ENCODE peak calls at places on chromosomes 1 and 21, in seven cellular contexts. B is GM12878, Z is HepG2, G is GM12892, H is SK-N-SH, F is H1, D is K562. V is an unnamed sample.

GRCh38 chr1:112998592-112999235 is 42.7 kb upstream of the SLC16A1 start:
- DNase-seq in B (no peak), Z (peak), G (no peak), H (peak), F (no peak), D (peak), V (no peak)

GRCh38 chr1:58791106-58791505 is 7.3 kb upstream of the JUN start:
- DNase-seq in B (no peak), Z (no peak), G (no peak), H (no peak), F (no peak), D (no peak), V (no peak)

GRCh38 chr1:151047591-151047924 is at the start of gene C1orf56:
- DNase-seq in B (no peak), Z (peak), G (peak), H (peak), F (no peak), D (peak), V (peak)

GRCh38 chr1:156319664-156320063 is 18.4 kb downstream of the CCT3 start:
- DNase-seq in B (no peak), Z (peak), G (no peak), H (peak), F (no peak), D (no peak), V (no peak)

GRCh38 chr21:27649746-27650145 is 682.9 kb upstream of the ADAMTS5 start:
- DNase-seq in B (no peak), Z (no peak), G (no peak), H (no peak), F (no peak), D (no peak), V (no peak)

GRCh38 chr1:153260980-153261792 is 1.7 kb downstream of the LORICRIN start:
- DNase-seq in B (no peak), Z (no peak), G (peak), H (peak), F (no peak), D (no peak), V (no peak)

GRCh38 chr1:13771745-13772144 is 71.8 kb downstream of the PRDM2 start:
- DNase-seq in B (no peak), Z (no peak), G (no peak), H (no peak), F (no peak), D (no peak), V (no peak)

GRCh38 chr21:33655591-33656221 is 13.4 kb downstream of the ITSN1 start:
- DNase-seq in B (no peak), Z (no peak), G (no peak), H (no peak), F (no peak), D (peak), V (no peak)

GRCh38 chr1:89855413-89856123 is 34.7 kb downstream of the LRRC8D start:
- DNase-seq in B (peak), Z (no peak), G (no peak), H (no peak), F (no peak), D (no peak), V (no peak)

GRCh38 chr1:10232213-10232612 is 21.8 kb downstream of the KIF1B start:
- DNase-seq in B (no peak), Z (no peak), G (no peak), H (no peak), F (no peak), D (no peak), V (no peak)

GRCh38 chr21:37074546-37074945 is 1.5 kb downstream of the TTC3 start:
- DNase-seq in B (no peak), Z (no peak), G (no peak), H (no peak), F (no peak), D (no peak), V (no peak)

GRCh38 chr21:20971296-20971921 is 26.8 kb upstream of the NCAM2 start:
- DNase-seq in B (no peak), Z (peak), G (no peak), H (peak), F (peak), D (peak), V (peak)

GRCh38 chr1:32927441-32927840 is 26.3 kb upstream of the TMEM54 start:
- DNase-seq in B (no peak), Z (no peak), G (no peak), H (no peak), F (no peak), D (no peak), V (no peak)
- TF ChIP-seq POLR2AphosphoS5 in B (no peak), Z (no peak), G (no peak), H (no peak), F (no peak), D (no peak), V (no peak)

DNA sequence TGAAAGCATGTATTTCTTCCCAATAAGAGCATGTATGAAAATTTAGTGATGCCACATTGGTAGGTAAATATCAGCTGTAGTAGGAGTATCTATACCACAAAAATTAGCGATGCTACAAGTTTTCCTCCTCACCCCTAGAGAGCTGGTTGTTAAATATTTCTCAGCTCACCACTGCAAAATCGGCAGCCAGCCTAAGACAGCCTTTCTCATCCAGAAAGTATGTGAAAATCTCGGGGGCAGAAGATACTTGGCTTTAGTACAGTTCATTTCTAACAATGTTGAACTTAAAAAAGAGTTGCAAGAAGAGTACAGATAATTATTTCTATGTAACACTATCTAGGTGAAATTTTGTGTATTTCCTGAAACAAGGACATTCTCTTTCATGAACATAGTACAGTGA is 235.3 kb downstream of the TPR start:
- DNase-seq in B (no peak), Z (no peak), G (no peak), H (no peak), F (no peak), D (no peak), V (no peak)
- TF ChIP-seq TAF1 in B (no peak), Z (no peak), G (no peak), H (no peak), F (no peak), D (no peak), V (no peak)

GRCh38 chr1:86699186-86699585 is 5.2 kb upstream of the SH3GLB1 start:
- DNase-seq in B (no peak), Z (no peak), G (no peak), H (no peak), F (no peak), D (no peak), V (no peak)
- TF ChIP-seq POLR2AphosphoS5 in B (no peak), Z (no peak), G (no peak), H (no peak), F (no peak), D (no peak), V (no peak)

DNA sequence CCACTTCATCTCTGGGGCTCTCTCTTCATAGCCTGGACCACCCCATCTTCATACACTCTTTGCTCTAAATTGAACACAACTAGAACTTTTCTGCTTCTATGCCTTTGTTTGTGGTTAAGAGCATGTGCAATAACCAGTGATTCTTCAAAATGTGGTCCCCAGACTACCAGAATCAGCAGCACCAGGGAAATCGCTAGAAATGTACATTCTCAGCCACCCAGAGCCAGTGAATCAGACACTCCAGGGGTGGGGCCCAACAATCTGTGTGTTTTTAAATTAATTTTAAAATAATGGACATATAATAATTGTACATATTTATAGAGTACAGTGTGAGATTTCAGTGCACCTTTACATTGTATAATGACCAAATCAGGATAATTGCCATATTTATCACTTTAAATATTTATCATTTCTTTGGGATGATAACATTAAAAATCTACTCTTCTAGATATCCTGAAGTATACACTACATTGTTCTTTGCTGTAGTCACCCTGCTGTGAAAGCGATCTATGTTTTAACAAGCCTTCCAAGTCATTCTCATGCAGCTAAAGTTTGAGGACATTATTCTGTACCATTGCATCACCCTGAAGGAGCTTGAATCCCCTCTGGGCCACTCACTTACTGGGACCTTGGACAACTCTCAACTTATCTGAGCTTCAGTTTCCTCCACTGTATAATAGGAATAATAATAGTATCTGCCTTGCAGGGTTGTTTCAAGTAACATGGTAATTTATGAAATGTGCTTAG is 10.8 kb downstream of the GRHL3 start:
- DNase-seq in B (no peak), Z (no peak), G (no peak), H (no peak), F (no peak), D (no peak), V (no peak)
- TF ChIP-seq TAF1 in B (no peak), Z (no peak), G (no peak), H (no peak), F (no peak), D (no peak), V (no peak)

GRCh38 chr1:214379254-214379970 is 98.5 kb downstream of the SMYD2 start:
- DNase-seq in B (no peak), Z (no peak), G (no peak), H (no peak), F (no peak), D (no peak), V (no peak)

GRCh38 chr1:214377886-214378285 is 96.9 kb downstream of the SMYD2 start:
- DNase-seq in B (no peak), Z (no peak), G (no peak), H (no peak), F (no peak), D (no peak), V (no peak)

GRCh38 chr1:214378492-214378891 is 97.5 kb downstream of the SMYD2 start:
- DNase-seq in B (no peak), Z (no peak), G (no peak), H (no peak), F (no peak), D (no peak), V (no peak)

GRCh38 chr1:214380418-214380817 is 99.5 kb downstream of the SMYD2 start:
- DNase-seq in B (no peak), Z (no peak), G (no peak), H (no peak), F (no peak), D (no peak), V (no peak)

DNA sequence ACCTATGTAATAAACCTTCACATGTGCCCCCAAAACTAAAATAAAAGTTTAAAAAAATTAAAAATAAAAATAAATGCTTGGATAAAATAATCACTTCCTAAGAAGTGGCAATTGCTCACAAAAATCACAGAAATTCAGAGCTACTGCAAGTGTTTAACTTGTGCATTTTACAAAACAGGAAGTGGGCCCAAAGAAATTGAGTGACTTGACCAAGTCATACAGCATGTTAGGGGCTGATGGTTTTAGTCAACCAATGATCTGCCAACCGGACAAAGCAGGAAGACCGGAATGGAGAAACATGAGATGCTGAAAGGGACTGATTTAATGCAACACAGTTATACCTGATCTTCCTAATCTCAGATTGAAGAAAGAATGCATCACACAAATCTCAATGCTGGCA is 96.5 kb downstream of the SMYD2 start:
- DNase-seq in B (no peak), Z (no peak), G (no peak), H (no peak), F (no peak), D (no peak), V (no peak)
- TF ChIP-seq POLR2AphosphoS5 in B (no peak), Z (no peak), G (no peak), H (no peak), F (no peak), D (no peak), V (no peak)

DNA sequence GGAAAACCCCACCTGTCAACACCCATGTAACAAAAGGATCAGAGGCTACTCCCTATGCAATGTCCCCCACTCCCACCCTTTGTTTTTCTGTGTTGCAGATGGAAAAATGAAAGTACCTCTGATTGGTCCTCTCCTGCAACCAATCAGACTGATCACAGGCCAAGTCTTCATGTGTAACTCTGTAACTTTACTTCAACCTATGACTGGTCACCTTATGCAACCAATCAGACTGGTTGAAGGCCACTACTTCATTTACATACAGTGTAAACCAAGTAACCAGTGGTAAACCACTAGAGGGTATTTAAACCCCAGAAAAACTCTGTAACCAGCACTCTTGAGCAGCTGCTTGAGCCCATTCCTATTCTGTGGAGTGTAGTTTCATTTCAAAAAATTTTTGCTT is 266.3 kb upstream of the OLFM3 start:
- DNase-seq in B (no peak), Z (no peak), G (no peak), H (no peak), F (no peak), D (no peak), V (no peak)
- TF ChIP-seq TAF1 in B (no peak), Z (no peak), G (no peak), H (no peak), F (no peak), D (no peak), V (no peak)

GRCh38 chr1:32221980-32222751 is at the start of the genes EIF3I and TMEM234:
- DNase-seq in B (peak), Z (peak), G (peak), H (peak), F (no peak), D (peak), V (peak)
- TF ChIP-seq POLR2AphosphoS5 in B (peak), Z (peak), G (peak), H (peak), F (peak), D (peak), V (peak)

DNA sequence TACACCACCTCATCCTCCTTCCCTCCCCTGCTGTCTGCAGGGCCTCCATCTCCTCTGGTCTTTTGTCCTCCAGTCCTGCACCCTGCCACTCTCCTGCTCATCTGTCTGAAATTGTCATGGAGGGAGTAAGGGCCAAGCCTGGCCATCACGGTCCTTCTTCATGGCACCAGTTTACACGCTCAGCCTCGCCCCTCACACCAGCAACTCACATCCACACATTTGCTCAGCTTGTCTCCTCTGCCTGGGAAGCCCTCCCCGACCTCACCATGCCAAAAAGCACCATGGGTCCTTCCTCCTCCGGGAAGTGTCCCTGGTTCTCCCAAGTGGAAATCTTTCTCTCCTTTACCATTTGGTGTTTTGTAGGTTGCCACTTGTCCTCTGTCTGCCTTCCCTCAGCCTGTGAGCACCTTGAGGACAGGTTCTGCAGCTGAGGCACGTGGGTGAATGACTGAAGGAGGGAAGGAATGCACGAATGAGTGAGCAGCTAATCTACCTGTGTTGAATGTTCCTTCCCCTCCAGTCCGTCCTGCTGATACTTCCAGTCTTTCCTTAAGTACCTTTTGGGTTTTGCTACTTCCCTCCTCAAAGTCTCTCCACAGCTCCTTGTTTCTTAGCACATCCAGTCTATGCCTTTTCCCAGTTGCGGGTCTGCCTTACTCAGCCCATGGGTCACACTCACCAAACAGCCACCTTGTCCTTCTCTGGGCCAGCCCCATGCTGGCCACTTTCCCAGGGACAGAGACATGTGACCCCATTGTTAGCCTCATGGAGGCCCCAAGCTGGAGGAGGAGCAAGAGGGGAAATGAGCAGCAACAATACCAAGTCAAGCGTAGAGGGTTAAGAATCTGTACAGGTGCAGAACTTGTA is 2.3 kb upstream of the SLC2A1 start:
- DNase-seq in B (no peak), Z (peak), G (no peak), H (no peak), F (no peak), D (no peak), V (no peak)
- TF ChIP-seq TAF1 in B (no peak), Z (no peak), G (no peak), H (no peak), F (no peak), D (no peak), V (no peak)

DNA sequence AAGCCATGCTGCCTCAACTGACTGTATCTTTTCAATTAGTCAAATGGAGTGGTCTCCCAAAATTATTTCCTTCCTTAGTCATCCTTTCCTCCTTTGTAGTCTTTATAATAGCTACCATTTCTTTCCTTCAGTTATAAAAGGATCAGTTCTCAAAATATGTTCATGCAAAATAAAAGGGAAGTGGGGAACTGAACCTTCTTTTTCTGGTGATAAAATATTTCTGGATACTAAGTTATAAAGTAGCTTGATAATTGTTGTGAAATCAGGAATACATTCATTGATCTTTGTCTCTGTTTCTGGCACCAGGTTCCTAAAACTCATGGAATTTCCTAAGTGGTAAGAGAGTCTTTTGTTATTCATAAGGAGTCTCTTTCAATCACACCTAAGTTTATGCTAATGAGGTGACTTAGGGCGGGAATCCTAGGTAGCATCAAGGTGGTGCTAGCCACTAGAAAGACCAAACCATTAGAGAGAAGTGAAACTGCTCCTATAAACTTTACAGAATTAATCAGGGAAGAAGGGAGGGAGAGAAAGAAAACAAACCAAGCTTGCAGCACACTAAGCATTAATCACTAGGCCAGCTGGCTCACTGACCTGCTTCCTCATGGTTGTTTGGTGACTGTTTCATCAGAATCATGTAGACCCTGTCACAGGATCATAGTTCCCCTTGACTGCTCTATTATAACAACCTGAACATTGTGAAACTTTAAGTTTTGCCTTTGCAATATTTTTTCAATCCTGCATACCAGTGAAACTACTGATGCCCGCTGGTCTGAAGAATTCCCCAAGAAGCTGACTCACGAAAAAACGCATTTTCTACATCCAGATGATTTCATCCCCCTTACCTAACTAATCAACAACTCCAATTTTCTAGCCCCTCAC is 161.6 kb upstream of the PTBP2 start:
- DNase-seq in B (no peak), Z (no peak), G (no peak), H (no peak), F (no peak), D (no peak), V (no peak)
- TF ChIP-seq POLR2AphosphoS5 in B (no peak), Z (no peak), G (no peak), H (no peak), F (no peak), D (no peak), V (no peak)